ENCODE peak calls at places on chromosomes 3 and 15, in nine cellular contexts. S is GM04504; B is activated CD4-positive, alpha-beta memory T cell treated with anti-CD3 and anti-CD28 coated beads for 36 hours; T is HCT116; X is astrocyte; M is breast epithelium; N is GM23248; U is colonic mucosa; P is activated T-cell treated with anti-CD3 and anti-CD28 coated beads, Interleukin-2, amount 50 U/mL, for 72 hours. L is an unnamed sample.

GRCh38 chr3:100047455-100048141 is 66.7 kb downstream of the FILIP1L start:
- DNase-seq in S (peak), B (no peak), T (peak), X (peak), M (no peak), N (peak), U (peak), P (no peak), L (no peak)

GRCh38 chr15:66928101-66928500 is 137.3 kb upstream of the SMAD3 start:
- DNase-seq in S (no peak), B (no peak), T (no peak), X (no peak), M (no peak), N (no peak), U (no peak), P (no peak), L (no peak)

GRCh38 chr3:151901946-151902285 is 28.5 kb downstream of the SUCNR1 start:
- DNase-seq in S (no peak), B (no peak), T (no peak), X (no peak), M (no peak), N (no peak), U (no peak), P (no peak), L (no peak)

GRCh38 chr3:17301271-17301670 is 416.5 kb downstream of the PLCL2 start:
- DNase-seq in S (no peak), B (no peak), T (no peak), X (no peak), M (no peak), N (no peak), U (no peak), P (no peak), L (no peak)

GRCh38 chr3:126212629-126213375 is 32.4 kb upstream of the ALDH1L1 start:
- DNase-seq in S (peak), B (no peak), T (no peak), X (peak), M (peak), N (peak), U (no peak), P (no peak), L (no peak)

GRCh38 chr3:42936157-42936981 is 30.4 kb downstream of the ZNF662 start:
- DNase-seq in S (peak), B (no peak), T (no peak), X (peak), M (no peak), N (peak), U (peak), P (no peak), L (no peak)

GRCh38 chr3:14166877-14167605 is 11.4 kb downstream of the XPC start:
- DNase-seq in S (peak), B (no peak), T (no peak), X (no peak), M (no peak), N (no peak), U (no peak), P (no peak), L (no peak)

GRCh38 chr15:66838671-66839239 is 136.7 kb downstream of the SMAD6 start:
- DNase-seq in S (no peak), B (no peak), T (peak), X (peak), M (no peak), N (peak), U (no peak), P (no peak), L (no peak)

GRCh38 chr3:14483286-14483685 is 56.9 kb downstream of the GRIP2 start:
- DNase-seq in S (no peak), B (no peak), T (no peak), X (no peak), M (no peak), N (no peak), U (no peak), P (no peak), L (no peak)

GRCh38 chr3:55906896-55907295 is 419.8 kb upstream of the WNT5A start:
- DNase-seq in S (no peak), B (no peak), T (no peak), X (peak), M (no peak), N (peak), U (no peak), P (no peak), L (no peak)

GRCh38 chr15:91929509-91929908 is 76.0 kb downstream of the SLCO3A1 start:
- DNase-seq in S (no peak), B (no peak), T (no peak), X (no peak), M (no peak), N (no peak), U (no peak), P (no peak), L (no peak)

GRCh38 chr3:186669378-186670084 is 3.7 kb downstream of the HRG start:
- DNase-seq in S (no peak), B (no peak), T (peak), X (no peak), M (no peak), N (no peak), U (no peak), P (peak), L (no peak)

GRCh38 chr3:89300519-89300918 is 193.1 kb downstream of the EPHA3 start:
- DNase-seq in S (no peak), B (no peak), T (no peak), X (peak), M (no peak), N (peak), U (no peak), P (no peak), L (no peak)

GRCh38 chr3:128548426-128549282 is 55.7 kb upstream of the GATA2 start:
- DNase-seq in S (no peak), B (no peak), T (no peak), X (peak), M (no peak), N (peak), U (no peak), P (no peak), L (no peak)

GRCh38 chr3:161070980-161071663 is 34.0 kb downstream of the B3GALNT1 start:
- DNase-seq in S (no peak), B (no peak), T (no peak), X (no peak), M (no peak), N (no peak), U (no peak), P (no peak), L (no peak)

GRCh38 chr3:24505678-24506560 is 11.3 kb upstream of the THRB start:
- DNase-seq in S (no peak), B (no peak), T (no peak), X (no peak), M (no peak), N (peak), U (peak), P (no peak), L (no peak)

GRCh38 chr15:68427961-68428360 is 4.0 kb downstream of the ITGA11 start:
- DNase-seq in S (no peak), B (no peak), T (no peak), X (no peak), M (no peak), N (peak), U (no peak), P (no peak), L (no peak)

GRCh38 chr3:7630351-7630911 is 769.5 kb downstream of the GRM7 start:
- DNase-seq in S (no peak), B (no peak), T (no peak), X (peak), M (no peak), N (no peak), U (no peak), P (no peak), L (no peak)

GRCh38 chr3:12460132-12460531 is 24.1 kb upstream of the TSEN2 start:
- DNase-seq in S (no peak), B (no peak), T (no peak), X (no peak), M (no peak), N (no peak), U (peak), P (no peak), L (no peak)

GRCh38 chr3:69463546-69463945 is 77.7 kb upstream of the FRMD4B start:
- DNase-seq in S (no peak), B (no peak), T (no peak), X (no peak), M (no peak), N (no peak), U (no peak), P (no peak), L (no peak)

GRCh38 chr3:19270471-19270870 is 122.2 kb downstream of the KCNH8 start:
- DNase-seq in S (no peak), B (no peak), T (no peak), X (no peak), M (no peak), N (no peak), U (no peak), P (no peak), L (no peak)

GRCh38 chr3:81666502-81667121 is 94.8 kb downstream of the GBE1 start:
- DNase-seq in S (peak), B (no peak), T (no peak), X (peak), M (no peak), N (peak), U (no peak), P (no peak), L (no peak)

GRCh38 chr3:72725229-72725628 is 123.0 kb downstream of the SHQ1 start:
- DNase-seq in S (no peak), B (no peak), T (no peak), X (no peak), M (no peak), N (no peak), U (no peak), P (no peak), L (no peak)

GRCh38 chr3:184539801-184540440 is 21.7 kb upstream of the EPHB3 start:
- DNase-seq in S (no peak), B (no peak), T (no peak), X (no peak), M (no peak), N (no peak), U (peak), P (no peak), L (no peak)

GRCh38 chr3:123072152-123072551 is 5.3 kb downstream of the PDIA5 start:
- DNase-seq in S (no peak), B (no peak), T (no peak), X (no peak), M (no peak), N (peak), U (no peak), P (no peak), L (no peak)

GRCh38 chr3:127545711-127546457 is 44.6 kb downstream of the TPRA1 start:
- DNase-seq in S (no peak), B (no peak), T (no peak), X (no peak), M (no peak), N (no peak), U (no peak), P (no peak), L (no peak)

L was measured in 8988T.